ENCODE peak calls at places on chromosomes 13 and 19, in five cellular contexts. N is T-helper 2 cell, V is left lung, B is left ventricle myocardium inferior, A is nucleus accumbens. Q is an unnamed sample.

GRCh38 chr13:111219950-111220349 is 100.5 kb upstream of the TEX29 start:
- DNase-seq in N (no peak), V (no peak), B (no peak), A (no peak), Q (no peak)

GRCh38 chr19:18861917-18862316 is 30.2 kb downstream of the UPF1 start:
- DNase-seq in N (no peak), V (no peak), B (no peak), A (no peak), Q (no peak)

GRCh38 chr19:48415395-48415794 is 21.9 kb downstream of the GRIN2D start:
- DNase-seq in N (peak), V (peak), B (peak), A (peak), Q (peak)

GRCh38 chr19:4229179-4229931 is at the start of gene EBI3:
- DNase-seq in N (no peak), V (no peak), B (peak), A (no peak), Q (no peak)

GRCh38 chr19:30228726-30229523 is 143.3 kb upstream of the ZNF536 start:
- DNase-seq in N (no peak), V (no peak), B (no peak), A (no peak), Q (no peak)

GRCh38 chr13:27037171-27037570 is 134.4 kb downstream of the USP12 start:
- DNase-seq in N (no peak), V (no peak), B (no peak), A (no peak), Q (no peak)

GRCh38 chr13:68125087-68125480 is 894.9 kb upstream of the PCDH9 start:
- DNase-seq in N (no peak), V (no peak), B (no peak), A (no peak), Q (no peak)

GRCh38 chr13:41122838-41123237 is 9.8 kb downstream of the KBTBD6 start:
- DNase-seq in N (no peak), V (no peak), B (no peak), A (no peak), Q (no peak)

GRCh38 chr19:16584825-16585801 is 12.9 kb upstream of the SLC35E1 start:
- DNase-seq in N (no peak), V (no peak), B (no peak), A (no peak), Q (no peak)

GRCh38 chr13:98025480-98026025 is 72.1 kb downstream of the IPO5 start:
- DNase-seq in N (no peak), V (no peak), B (no peak), A (no peak), Q (no peak)

GRCh38 chr13:28356506-28357064 is 138.3 kb downstream of the FLT1 start:
- DNase-seq in N (no peak), V (no peak), B (no peak), A (no peak), Q (no peak)

GRCh38 chr13:27971236-27971645 is 2.1 kb upstream of the CDX2 start:
- DNase-seq in N (no peak), V (no peak), B (no peak), A (no peak), Q (peak)

GRCh38 chr13:25980255-25980654 is 71.6 kb downstream of the SHISA2 start:
- DNase-seq in N (no peak), V (no peak), B (no peak), A (no peak), Q (no peak)

GRCh38 chr13:57629821-57630235 is 1.7 kb upstream of the PCDH17 start:
- DNase-seq in N (peak), V (peak), B (peak), A (peak), Q (peak)

GRCh38 chr19:29672933-29673336 is 7.7 kb downstream of the PLEKHF1 start:
- DNase-seq in N (peak), V (peak), B (no peak), A (no peak), Q (peak)

GRCh38 chr19:31015778-31016177 is 333.5 kb downstream of the TSHZ3 start:
- DNase-seq in N (no peak), V (no peak), B (no peak), A (no peak), Q (no peak)

Q was measured in stomach.